ENCODE peak calls at places on chromosomes 3 and 15, in six cellular contexts. One of them, this sample, is unnamed.

GRCh38 chr3:39644176-39644575 is 165.2 kb upstream of the MYRIP start:
- DNase-seq in CD8-positive, alpha-beta memory T cell: no peak
- DNase-seq in CD8-positive, alpha-beta T cell: no peak
- DNase-seq in lower lobe of right lung: no peak
- DNase-seq in SK-N-SH: no peak
- DNase-seq in foreskin fibroblast: peak; percentile 77
- DNase-seq in this sample: peak; percentile 31

GRCh38 chr3:183811638-183812037 is 13.7 kb downstream of the MAP6D1 start:
- DNase-seq in foreskin fibroblast: no peak
- DNase-seq in CD8-positive, alpha-beta T cell: no peak
- DNase-seq in lower lobe of right lung: no peak
- DNase-seq in SK-N-SH: no peak
- DNase-seq in CD8-positive, alpha-beta memory T cell: no peak
- DNase-seq in this sample: no peak

GRCh38 chr15:63475670-63476069 is 28.7 kb upstream of the USP3 start:
- DNase-seq in lower lobe of right lung: no peak
- DNase-seq in CD8-positive, alpha-beta T cell: no peak
- DNase-seq in CD8-positive, alpha-beta memory T cell: no peak
- DNase-seq in SK-N-SH: no peak
- DNase-seq in foreskin fibroblast: no peak
- DNase-seq in this sample: no peak

GRCh38 chr3:137852511-137852910 is 88.4 kb downstream of the SOX14 start:
- DNase-seq in SK-N-SH: no peak
- DNase-seq in CD8-positive, alpha-beta memory T cell: no peak
- DNase-seq in CD8-positive, alpha-beta T cell: no peak
- DNase-seq in foreskin fibroblast: no peak
- DNase-seq in lower lobe of right lung: no peak
- DNase-seq in this sample: no peak

GRCh38 chr15:43977072-43977884 is 150.5 kb downstream of the WDR76 start:
- DNase-seq in foreskin fibroblast: no peak
- DNase-seq in CD8-positive, alpha-beta T cell: no peak
- DNase-seq in SK-N-SH: no peak
- DNase-seq in CD8-positive, alpha-beta memory T cell: no peak
- DNase-seq in lower lobe of right lung: no peak
- DNase-seq in this sample: no peak

GRCh38 chr3:87350367-87351199 is 74.2 kb upstream of the POU1F1 start:
- DNase-seq in CD8-positive, alpha-beta T cell: peak; percentile 6
- DNase-seq in CD8-positive, alpha-beta memory T cell: peak; percentile 2
- DNase-seq in foreskin fibroblast: peak; percentile 28
- DNase-seq in SK-N-SH: peak; percentile 46
- DNase-seq in lower lobe of right lung: no peak
- DNase-seq in this sample: peak; percentile 16

GRCh38 chr15:96066126-96066525 is 264.4 kb upstream of the NR2F2 start:
- DNase-seq in CD8-positive, alpha-beta T cell: no peak
- DNase-seq in CD8-positive, alpha-beta memory T cell: no peak
- DNase-seq in SK-N-SH: no peak
- DNase-seq in foreskin fibroblast: no peak
- DNase-seq in lower lobe of right lung: no peak
- DNase-seq in this sample: no peak

GRCh38 chr3:36729204-36730056 is 34.9 kb downstream of the DCLK3 start:
- DNase-seq in SK-N-SH: peak; percentile 54
- DNase-seq in CD8-positive, alpha-beta T cell: no peak
- DNase-seq in foreskin fibroblast: peak; percentile 28
- DNase-seq in lower lobe of right lung: no peak
- DNase-seq in CD8-positive, alpha-beta memory T cell: no peak
- DNase-seq in this sample: peak; percentile 24

GRCh38 chr15:68991723-68992122 is 22.8 kb upstream of the NOX5 start:
- DNase-seq in CD8-positive, alpha-beta T cell: no peak
- DNase-seq in CD8-positive, alpha-beta memory T cell: no peak
- DNase-seq in lower lobe of right lung: no peak
- DNase-seq in foreskin fibroblast: no peak
- DNase-seq in SK-N-SH: peak; percentile 55
- DNase-seq in this sample: no peak

GRCh38 chr3:44185396-44185915 is 56.2 kb upstream of the TOPAZ1 start:
- DNase-seq in CD8-positive, alpha-beta memory T cell: no peak
- DNase-seq in SK-N-SH: no peak
- DNase-seq in lower lobe of right lung: no peak
- DNase-seq in foreskin fibroblast: no peak
- DNase-seq in CD8-positive, alpha-beta T cell: no peak
- DNase-seq in this sample: no peak

DNA sequence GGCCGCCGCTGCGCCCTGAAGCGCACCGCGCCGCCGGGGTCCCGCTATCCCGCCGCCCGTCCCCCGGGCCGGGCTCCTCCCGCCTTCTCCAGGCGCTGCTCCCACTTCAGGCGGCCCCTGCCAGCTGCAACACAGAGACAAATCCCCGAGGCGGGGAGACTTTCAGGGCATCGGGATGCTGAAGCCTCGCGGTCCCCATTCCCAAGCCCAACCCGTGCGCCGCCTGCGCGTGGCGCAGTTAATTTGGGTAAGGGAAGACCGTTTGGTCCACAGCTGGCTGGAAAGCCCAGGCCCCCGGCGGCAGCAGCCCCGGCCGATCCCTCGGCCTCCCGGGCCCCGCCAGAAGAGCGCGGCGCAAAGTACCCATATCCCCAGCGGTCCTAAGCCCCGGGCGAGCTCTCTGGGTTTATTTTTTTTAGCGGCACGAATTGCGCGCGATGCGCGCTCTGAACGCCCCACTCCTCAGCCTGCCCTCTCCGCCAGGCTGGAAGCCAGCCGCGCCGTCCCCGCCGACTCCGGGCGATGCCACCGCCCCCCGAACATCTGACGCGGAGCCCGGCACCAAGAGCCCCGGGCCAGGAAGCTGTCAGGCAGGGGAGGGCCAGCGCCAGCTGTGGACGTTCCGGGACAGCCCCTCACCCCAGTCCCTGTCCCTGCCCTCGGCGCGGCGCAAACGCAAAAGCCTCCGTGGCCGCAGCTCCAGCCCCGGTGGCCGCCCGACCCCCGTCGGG is 517 bp downstream of the FBN1 start:
- DNase-seq in CD8-positive, alpha-beta memory T cell: no peak
- DNase-seq in foreskin fibroblast: peak; percentile 60
- DNase-seq in lower lobe of right lung: peak; percentile 57
- DNase-seq in CD8-positive, alpha-beta T cell: no peak
- DNase-seq in SK-N-SH: peak; percentile 85
- DNase-seq in this sample: no peak
- H3K4me3 ChIP-seq in CD8-positive, alpha-beta memory T cell: no peak overlapping the region
- H3K4me3 ChIP-seq in foreskin fibroblast: peak overlapping the region; percentile 96
- H3K4me3 ChIP-seq in lower lobe of right lung: peak overlapping the region; percentile 72
- H3K4me3 ChIP-seq in CD8-positive, alpha-beta T cell: no peak overlapping the region
- H3K4me3 ChIP-seq in SK-N-SH: peak overlapping the region; percentile 96
- H3K4me3 ChIP-seq in this sample: peak overlapping the region; percentile 70

DNA sequence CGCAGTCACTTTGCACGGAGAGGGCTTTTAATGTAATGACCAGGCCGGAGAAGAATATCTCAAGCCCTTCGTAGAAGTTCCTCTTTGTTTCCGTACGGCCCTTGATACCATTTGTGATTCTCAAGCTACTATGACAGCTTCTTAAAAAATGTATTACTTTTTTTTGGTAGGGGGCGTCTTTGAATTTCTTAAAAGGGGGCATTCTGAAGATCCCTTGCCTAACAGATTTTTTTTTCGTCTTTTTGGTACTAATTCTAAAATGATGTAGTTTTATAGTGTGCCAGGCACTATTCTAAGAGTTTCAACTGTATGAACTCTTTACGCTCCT is 614.0 kb downstream of the MCTP2 start:
- DNase-seq in CD8-positive, alpha-beta T cell: no peak
- DNase-seq in SK-N-SH: no peak
- DNase-seq in foreskin fibroblast: no peak
- DNase-seq in lower lobe of right lung: no peak
- DNase-seq in CD8-positive, alpha-beta memory T cell: no peak
- DNase-seq in this sample: no peak
- H3K4me3 ChIP-seq in CD8-positive, alpha-beta T cell: no peak overlapping the region
- H3K4me3 ChIP-seq in SK-N-SH: no peak overlapping the region
- H3K4me3 ChIP-seq in foreskin fibroblast: peak overlapping the region; percentile 7
- H3K4me3 ChIP-seq in lower lobe of right lung: peak overlapping the region; percentile 49
- H3K4me3 ChIP-seq in CD8-positive, alpha-beta memory T cell: no peak overlapping the region
- H3K4me3 ChIP-seq in this sample: peak overlapping the region; percentile 32

GRCh38 chr3:165768680-165769079 is 68.5 kb downstream of the BCHE start:
- DNase-seq in CD8-positive, alpha-beta T cell: no peak
- DNase-seq in SK-N-SH: no peak
- DNase-seq in CD8-positive, alpha-beta memory T cell: no peak
- DNase-seq in lower lobe of right lung: no peak
- DNase-seq in foreskin fibroblast: no peak
- DNase-seq in this sample: no peak
- H3K4me3 ChIP-seq in CD8-positive, alpha-beta T cell: no peak overlapping the region
- H3K4me3 ChIP-seq in SK-N-SH: no peak overlapping the region
- H3K4me3 ChIP-seq in CD8-positive, alpha-beta memory T cell: no peak overlapping the region
- H3K4me3 ChIP-seq in lower lobe of right lung: no peak overlapping the region
- H3K4me3 ChIP-seq in foreskin fibroblast: no peak overlapping the region
- H3K4me3 ChIP-seq in this sample: no peak overlapping the region

GRCh38 chr3:42500909-42501308 is 1.5 kb upstream of the VIPR1 start:
- DNase-seq in foreskin fibroblast: no peak
- DNase-seq in lower lobe of right lung: no peak
- DNase-seq in CD8-positive, alpha-beta memory T cell: no peak
- DNase-seq in SK-N-SH: no peak
- DNase-seq in CD8-positive, alpha-beta T cell: no peak
- DNase-seq in this sample: no peak
- H3K4me3 ChIP-seq in foreskin fibroblast: no peak overlapping the region
- H3K4me3 ChIP-seq in lower lobe of right lung: no peak overlapping the region
- H3K4me3 ChIP-seq in CD8-positive, alpha-beta memory T cell: no peak overlapping the region
- H3K4me3 ChIP-seq in SK-N-SH: no peak overlapping the region
- H3K4me3 ChIP-seq in CD8-positive, alpha-beta T cell: no peak overlapping the region
- H3K4me3 ChIP-seq in this sample: no peak overlapping the region

GRCh38 chr15:88637841-88638625 is 783 bp upstream of the ISG20 start:
- DNase-seq in CD8-positive, alpha-beta T cell: no peak
- DNase-seq in foreskin fibroblast: no peak
- DNase-seq in lower lobe of right lung: no peak
- DNase-seq in SK-N-SH: no peak
- DNase-seq in CD8-positive, alpha-beta memory T cell: no peak
- DNase-seq in this sample: no peak

GRCh38 chr15:88636039-88636438 is 2.8 kb upstream of the ISG20 start:
- DNase-seq in CD8-positive, alpha-beta T cell: peak; percentile 58
- DNase-seq in lower lobe of right lung: peak; percentile 61
- DNase-seq in CD8-positive, alpha-beta memory T cell: peak; percentile 66
- DNase-seq in foreskin fibroblast: no peak
- DNase-seq in SK-N-SH: no peak
- DNase-seq in this sample: no peak

GRCh38 chr15:88635343-88635742 is 3.5 kb upstream of the ISG20 start:
- DNase-seq in SK-N-SH: no peak
- DNase-seq in CD8-positive, alpha-beta memory T cell: no peak
- DNase-seq in lower lobe of right lung: no peak
- DNase-seq in foreskin fibroblast: no peak
- DNase-seq in CD8-positive, alpha-beta T cell: no peak
- DNase-seq in this sample: peak; percentile 62

GRCh38 chr15:88637436-88637835 is 1.4 kb upstream of the ISG20 start:
- DNase-seq in SK-N-SH: no peak
- DNase-seq in lower lobe of right lung: no peak
- DNase-seq in foreskin fibroblast: no peak
- DNase-seq in CD8-positive, alpha-beta T cell: no peak
- DNase-seq in CD8-positive, alpha-beta memory T cell: no peak
- DNase-seq in this sample: no peak

GRCh38 chr15:88636654-88637053 is 2.2 kb upstream of the ISG20 start:
- DNase-seq in SK-N-SH: no peak
- DNase-seq in foreskin fibroblast: no peak
- DNase-seq in CD8-positive, alpha-beta memory T cell: no peak
- DNase-seq in CD8-positive, alpha-beta T cell: no peak
- DNase-seq in lower lobe of right lung: no peak
- DNase-seq in this sample: no peak
- H3K4me3 ChIP-seq in SK-N-SH: no peak overlapping the region
- H3K4me3 ChIP-seq in foreskin fibroblast: no peak overlapping the region
- H3K4me3 ChIP-seq in CD8-positive, alpha-beta memory T cell: peak overlapping the region; percentile 68
- H3K4me3 ChIP-seq in CD8-positive, alpha-beta T cell: peak overlapping the region; percentile 63
- H3K4me3 ChIP-seq in lower lobe of right lung: no peak overlapping the region
- H3K4me3 ChIP-seq in this sample: no peak overlapping the region

This sample was measured in skeletal muscle cell.